ENCODE peak calls at places on chromosomes 4 and X, in four cellular contexts. L is suprapubic skin, C is small intestine, O is tibial nerve. M is an unnamed sample.

GRCh38 chrX:110086916-110087484 is 84.1 kb downstream of the TMEM164 start:
- DNase-seq in L (no peak), O (no peak), C (peak; percentile 46), M (peak; percentile 41)

GRCh38 chrX:109911046-109911445 is 91.9 kb upstream of the TMEM164 start:
- DNase-seq in L (no peak), C (no peak), O (no peak), M (no peak)

GRCh38 chrX:32472364-32472763 is 739.0 kb downstream of the DMD start:
- DNase-seq in L (no peak), O (no peak), C (no peak), M (no peak)

GRCh38 chrX:39855748-39856129 is 242.0 kb downstream of the BCOR start:
- DNase-seq in C (peak; percentile 56), L (no peak), O (no peak), M (no peak)

GRCh38 chrX:2761246-2761645 is 9.4 kb downstream of the XG start:
- DNase-seq in O (no peak), L (no peak), C (no peak), M (no peak)

GRCh38 chr4:185461565-185461964 is 10.0 kb downstream of the CCDC110 start:
- DNase-seq in O (no peak), C (no peak), L (no peak), M (no peak)

GRCh38 chrX:107716045-107716684 is 59.4 kb downstream of the TSC22D3 start:
- DNase-seq in C (no peak), L (peak; percentile 62), O (no peak), M (no peak)

GRCh38 chrX:78103656-78104446 is at the start of gene PGK1:
- DNase-seq in O (peak; percentile 86), C (peak; percentile 94), L (peak; percentile 97), M (peak; percentile 84)

GRCh38 chr4:169062861-169063197 is 52.8 kb upstream of the CBR4 start:
- DNase-seq in L (no peak), O (no peak), C (peak; percentile 14), M (no peak)

GRCh38 chrX:54452920-54453319 is 12.7 kb downstream of the TSR2 start:
- DNase-seq in L (no peak), O (no peak), C (no peak), M (no peak)

GRCh38 chr4:124322234-124322831 is 390.2 kb downstream of the ANKRD50 start:
- DNase-seq in O (no peak), C (no peak), L (no peak), M (no peak)

DNA sequence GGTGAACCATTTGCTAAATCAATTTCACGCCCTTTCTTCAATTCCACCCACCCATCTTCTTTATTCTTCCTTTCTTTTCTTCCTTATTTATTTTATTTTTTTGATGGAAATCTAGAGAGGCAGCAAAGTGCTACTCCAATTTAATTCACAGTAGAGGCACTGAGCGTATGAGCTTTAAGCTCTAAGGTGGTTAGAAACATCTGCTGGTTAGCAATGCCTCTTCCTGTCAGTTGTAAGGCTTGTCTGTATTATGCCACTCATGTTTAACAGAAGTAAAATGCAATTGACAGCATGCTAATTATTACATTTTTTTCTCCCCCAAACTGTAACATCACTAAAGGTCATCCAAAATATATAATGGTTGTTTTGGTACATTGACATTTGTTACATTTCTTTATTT is 103.8 kb downstream of the EPHA5 start:
- DNase-seq in C (no peak), L (no peak), O (no peak), M (no peak)
- H3K27ac ChIP-seq in C (no peak overlapping the region), L (no peak overlapping the region), O (no peak overlapping the region), M (no peak overlapping the region)

GRCh38 chr4:184387351-184387750 is 87.0 kb downstream of the IRF2 start:
- DNase-seq in C (no peak), L (no peak), O (no peak), M (no peak)

GRCh38 chr4:184386271-184386781 is 88.0 kb downstream of the IRF2 start:
- DNase-seq in O (no peak), L (no peak), C (peak; percentile 95), M (no peak)

GRCh38 chr4:184384810-184385557 is 89.4 kb downstream of the IRF2 start:
- DNase-seq in L (no peak), O (no peak), C (peak; percentile 52), M (no peak)

GRCh38 chr4:184384056-184384809 is 90.1 kb downstream of the IRF2 start:
- DNase-seq in C (peak; percentile 90), L (no peak), O (peak; percentile 71), M (peak; percentile 30)

GRCh38 chr4:184385705-184386141 is 88.6 kb downstream of the IRF2 start:
- DNase-seq in L (no peak), C (peak; percentile 97), O (no peak), M (no peak)
- H3K27ac ChIP-seq in L (peak overlapping the region; percentile 82), C (peak overlapping the region; percentile 81), O (peak overlapping the region; percentile 71), M (no peak overlapping the region)

GRCh38 chr4:79864470-79865190 is 208.4 kb downstream of the ANTXR2 start:
- DNase-seq in C (no peak), L (no peak), O (no peak), M (no peak)
- H3K27ac ChIP-seq in C (no peak overlapping the region), L (no peak overlapping the region), O (no peak overlapping the region), M (no peak overlapping the region)

DNA sequence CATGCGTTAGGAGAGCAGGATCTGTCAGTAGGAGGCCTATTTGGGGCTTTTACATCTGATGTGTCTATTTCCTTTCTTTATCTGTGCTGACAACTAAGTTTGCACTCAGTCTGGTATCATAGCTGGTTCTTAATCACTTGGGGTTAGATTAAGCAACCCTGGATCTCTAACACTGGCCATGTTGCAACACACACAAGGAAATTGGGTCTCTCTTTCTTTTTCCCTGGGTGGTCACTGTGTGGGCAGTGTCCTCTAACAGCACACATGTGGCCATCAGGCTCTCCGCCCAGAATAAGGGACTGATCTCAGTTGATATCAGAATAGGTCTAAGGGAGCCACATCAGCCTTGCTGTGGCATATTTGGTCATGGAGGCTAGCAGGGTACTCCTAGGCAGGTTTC is 38.8 kb downstream of the IGFBP7 start:
- DNase-seq in C (no peak), L (no peak), O (peak; percentile 44), M (peak; percentile 28)
- H3K27ac ChIP-seq in C (no peak overlapping the region), L (peak overlapping the region; percentile 54), O (no peak overlapping the region), M (no peak overlapping the region)

DNA sequence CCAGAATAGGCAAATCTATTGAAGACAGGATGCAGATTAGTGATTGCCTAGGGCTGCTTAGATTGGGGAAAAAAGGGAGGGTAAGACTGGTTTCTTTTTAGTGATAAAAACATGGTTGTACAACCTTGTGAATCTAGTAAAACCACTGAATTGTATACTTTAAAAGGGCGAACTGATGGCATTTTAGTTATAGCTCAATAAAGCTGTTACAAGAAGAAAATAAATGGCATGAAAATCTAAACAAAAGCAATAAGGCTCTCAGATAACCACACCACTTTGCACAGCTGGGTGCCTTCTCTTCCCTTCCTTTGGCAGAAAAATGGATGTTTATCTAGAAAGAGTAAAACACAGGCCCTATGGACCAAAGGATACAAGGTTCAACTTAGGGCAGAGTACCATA is 69.6 kb downstream of the F9 start:
- DNase-seq in O (no peak), C (no peak), L (no peak), M (no peak)
- H3K27ac ChIP-seq in O (no peak overlapping the region), C (no peak overlapping the region), L (no peak overlapping the region), M (no peak overlapping the region)

DNA sequence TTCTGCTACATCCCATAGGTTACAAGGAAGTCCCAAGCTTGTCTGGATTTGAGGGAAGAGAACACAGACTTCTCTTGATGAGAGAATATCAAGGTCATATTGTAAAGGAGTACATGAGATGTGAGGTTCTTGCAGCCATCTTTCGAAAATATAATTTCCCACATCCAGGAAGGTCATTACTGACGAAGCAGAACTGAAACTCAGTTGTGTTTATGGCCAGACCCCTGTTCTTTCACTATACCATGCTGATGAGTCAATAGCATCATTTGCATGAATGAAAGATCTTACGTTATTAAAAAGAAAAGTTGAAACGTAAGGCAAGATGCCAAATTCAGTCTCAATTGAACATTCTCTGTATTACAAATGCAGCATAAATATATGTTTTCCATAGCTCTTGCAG is 14.2 kb upstream of the CCDC149 start:
- DNase-seq in L (no peak), O (no peak), C (no peak), M (peak; percentile 16)
- H3K27ac ChIP-seq in L (no peak overlapping the region), O (no peak overlapping the region), C (no peak overlapping the region), M (no peak overlapping the region)